ENCODE peak calls at places on chromosomes 16 and 17, in five cellular contexts. J, T, N, Z and E are unnamed samples.

GRCh38 chr17:4940625-4941021 is 555 bp downstream of the RNF167 start:
- ATAC-seq in J (no peak), T (peak; percentile 5), N (no peak), Z (peak; percentile 1), E (no peak)

GRCh38 chr17:81566461-81567126 is 14.4 kb upstream of the FAAP100 start:
- ATAC-seq in J (peak; percentile 86), T (no peak), N (no peak), Z (no peak), E (peak; percentile 84)

GRCh38 chr16:70422543-70422942 is 16.4 kb downstream of the ST3GAL2 start:
- ATAC-seq in J (no peak), T (no peak), N (no peak), Z (peak; percentile 10), E (no peak)

GRCh38 chr16:83972256-83973008 is 4.4 kb downstream of the NECAB2 start:
- ATAC-seq in J (no peak), T (no peak), N (no peak), Z (no peak), E (no peak)

GRCh38 chr16:3519581-3519980 is 18.8 kb downstream of the CLUAP1 start:
- ATAC-seq in J (no peak), T (no peak), N (no peak), Z (no peak), E (no peak)

GRCh38 chr16:89924298-89924924 is 1.3 kb downstream of the TUBB3 start:
- ATAC-seq in J (no peak), T (no peak), N (peak; percentile 5), Z (no peak), E (no peak)

GRCh38 chr17:4426499-4427208 is 7.1 kb upstream of the SPNS3 start:
- ATAC-seq in J (no peak), T (no peak), N (peak; percentile 51), Z (no peak), E (no peak)

GRCh38 chr17:81440511-81441244 is 45.4 kb downstream of the BAHCC1 start:
- ATAC-seq in J (no peak), T (peak; percentile 92), N (peak; percentile 81), Z (peak; percentile 86), E (no peak)

GRCh38 chr17:59766486-59766885 is 59.0 kb downstream of the VMP1 start:
- ATAC-seq in J (no peak), T (no peak), N (no peak), Z (no peak), E (no peak)

GRCh38 chr16:69064164-69064563 is 41.3 kb upstream of the HAS3 start:
- ATAC-seq in J (no peak), T (no peak), N (no peak), Z (no peak), E (no peak)

GRCh38 chr16:69364088-69364487 is 12.5 kb upstream of the TMED6 start:
- ATAC-seq in J (no peak), T (no peak), N (no peak), Z (no peak), E (no peak)

GRCh38 chr17:15279011-15279477 is 13.9 kb upstream of the PMP22 start:
- ATAC-seq in J (no peak), T (no peak), N (no peak), Z (no peak), E (no peak)
- TF ChIP-seq POLR2AphosphoS5 in J (no peak), T (no peak), N (no peak), Z (no peak), E (no peak)

DNA sequence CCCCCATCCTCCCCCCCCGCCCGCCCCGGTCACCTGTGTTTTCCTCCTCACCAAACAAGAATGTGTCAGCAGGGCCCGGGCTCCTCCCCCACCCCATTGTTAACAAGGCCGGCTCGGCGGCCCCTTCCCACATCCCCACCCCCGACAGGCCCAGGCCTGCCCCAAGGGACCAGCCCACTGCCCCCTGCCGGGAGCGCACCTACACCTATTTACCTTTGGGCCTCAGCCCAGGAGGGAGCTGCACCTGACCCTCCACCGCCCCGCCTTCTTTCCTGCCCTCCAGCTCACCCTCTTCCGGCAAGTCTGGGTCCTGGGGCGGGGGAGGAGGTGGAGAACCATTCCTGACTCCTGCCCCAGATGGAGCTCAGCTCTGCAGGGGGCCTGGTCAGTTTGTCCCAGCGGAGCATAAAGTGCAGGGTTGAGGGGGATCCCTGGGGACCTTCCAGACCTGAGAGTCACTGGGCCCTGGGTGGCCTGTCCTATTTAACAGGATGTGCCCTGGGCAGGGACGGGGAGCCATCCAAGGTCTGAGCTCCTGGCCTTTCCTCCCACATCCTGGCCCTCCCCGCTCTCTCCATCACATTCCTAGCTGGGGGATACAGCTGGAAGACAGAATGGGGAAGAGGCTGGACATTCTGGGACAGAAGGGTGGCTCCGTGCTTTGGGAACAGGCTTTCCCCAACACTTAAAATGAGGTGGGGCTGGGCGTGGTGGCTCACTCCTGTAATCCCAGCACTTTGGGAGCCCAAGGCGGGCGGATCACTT is 8.3 kb downstream of the FOXJ1 start:
- ATAC-seq in J (peak; percentile 27), T (no peak), N (no peak), Z (peak; percentile 63), E (peak; percentile 13)
- TF ChIP-seq EP300 in J (no peak), T (no peak), N (no peak), Z (peak; percentile 58), E (no peak)

DNA sequence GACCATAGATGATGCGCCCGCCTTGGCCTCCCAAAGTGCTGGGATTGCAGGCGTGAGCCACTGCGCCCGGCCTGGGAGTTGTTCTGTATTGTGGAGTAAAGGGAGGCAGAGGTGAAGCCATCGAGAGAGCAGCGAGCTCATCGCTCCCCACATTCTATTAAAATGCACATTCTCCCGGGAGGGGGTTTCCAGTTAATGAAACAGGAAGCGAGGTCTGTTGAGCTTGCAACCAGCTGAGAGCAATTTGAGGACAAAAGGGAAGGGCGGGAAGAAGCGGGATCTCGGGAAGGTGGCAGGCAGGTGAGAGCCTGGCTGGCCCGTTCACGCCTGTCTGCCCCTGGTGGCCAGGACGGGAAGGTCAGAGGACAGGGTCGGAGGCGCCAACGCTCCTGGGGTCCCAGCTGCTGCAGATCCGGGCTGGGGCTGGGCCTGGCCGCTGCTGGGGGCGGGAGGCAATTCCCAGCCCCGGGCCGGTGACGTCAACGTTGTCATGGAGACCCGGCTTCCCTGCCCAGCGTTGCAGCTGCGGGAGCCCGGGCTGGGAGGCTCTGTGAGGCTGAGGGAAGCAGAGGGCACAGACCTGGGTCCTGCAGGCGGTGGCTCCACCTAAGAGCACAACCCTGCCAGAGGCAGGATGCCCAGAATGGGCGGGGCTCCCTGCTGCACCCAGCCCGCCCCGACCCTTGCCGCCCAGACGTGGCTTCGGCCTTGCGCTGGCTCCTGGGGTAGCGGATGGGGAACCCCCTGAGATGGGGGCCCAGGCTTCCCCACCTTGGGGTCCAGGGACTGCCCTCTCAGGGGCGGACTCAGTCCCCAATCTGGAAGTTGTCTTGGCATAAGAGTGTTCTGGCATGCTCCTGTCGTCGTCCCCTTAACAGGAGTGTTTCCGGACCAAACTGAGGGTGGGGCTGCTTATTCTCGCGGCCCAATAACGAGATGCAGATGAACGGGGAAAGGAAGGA is 48.7 kb upstream of the PLCG2 start:
- ATAC-seq in J (peak; percentile 91), T (peak; percentile 94), N (peak; percentile 93), Z (peak; percentile 96), E (peak; percentile 93)
- TF ChIP-seq POLR2AphosphoS5 in J (peak; percentile 4), T (no peak), N (no peak), Z (no peak), E (peak; percentile 13)

DNA sequence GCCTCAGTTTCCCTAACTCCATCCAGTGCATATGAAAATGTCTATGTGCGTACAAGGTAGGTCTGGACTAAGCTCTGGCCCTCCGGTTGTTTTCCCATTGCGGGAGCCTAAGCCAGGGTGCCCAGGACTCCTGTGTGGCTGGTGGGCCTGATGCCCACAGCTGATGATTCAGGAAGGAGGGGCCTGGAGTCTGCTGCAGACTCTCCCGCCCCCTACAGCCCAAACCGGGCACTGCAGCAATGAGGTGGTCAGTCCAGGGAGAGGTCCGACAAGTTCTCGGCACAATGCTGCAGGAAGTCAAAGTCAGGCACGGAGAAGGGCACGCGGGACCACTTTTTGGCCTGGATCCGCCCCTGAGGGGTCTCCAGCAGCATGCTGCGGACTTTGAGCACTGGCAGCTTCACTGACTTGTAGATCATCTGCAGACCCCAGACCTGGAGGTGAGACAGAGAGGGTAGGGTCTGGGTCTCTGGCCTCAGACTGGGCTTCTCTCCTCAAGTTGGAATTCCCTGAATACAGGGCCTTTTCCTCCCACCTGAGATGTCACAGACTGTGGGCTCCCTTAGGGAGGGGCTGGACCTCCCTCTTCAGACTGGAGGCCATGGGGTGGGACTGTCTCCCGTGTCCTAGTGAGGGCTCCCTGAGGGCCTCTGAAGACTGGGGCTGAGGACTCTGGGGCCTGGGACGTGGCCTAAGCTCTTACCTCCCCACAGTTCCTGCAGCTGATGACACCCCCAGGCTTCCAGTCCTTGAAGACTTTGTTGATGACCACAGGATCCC is 3.4 kb upstream of the ZNF385C start:
- ATAC-seq in J (peak; percentile 87), T (peak; percentile 93), N (peak; percentile 87), Z (peak; percentile 79), E (peak; percentile 78)
- TF ChIP-seq EP300 in J (no peak), T (no peak), N (no peak), Z (no peak), E (no peak)

DNA sequence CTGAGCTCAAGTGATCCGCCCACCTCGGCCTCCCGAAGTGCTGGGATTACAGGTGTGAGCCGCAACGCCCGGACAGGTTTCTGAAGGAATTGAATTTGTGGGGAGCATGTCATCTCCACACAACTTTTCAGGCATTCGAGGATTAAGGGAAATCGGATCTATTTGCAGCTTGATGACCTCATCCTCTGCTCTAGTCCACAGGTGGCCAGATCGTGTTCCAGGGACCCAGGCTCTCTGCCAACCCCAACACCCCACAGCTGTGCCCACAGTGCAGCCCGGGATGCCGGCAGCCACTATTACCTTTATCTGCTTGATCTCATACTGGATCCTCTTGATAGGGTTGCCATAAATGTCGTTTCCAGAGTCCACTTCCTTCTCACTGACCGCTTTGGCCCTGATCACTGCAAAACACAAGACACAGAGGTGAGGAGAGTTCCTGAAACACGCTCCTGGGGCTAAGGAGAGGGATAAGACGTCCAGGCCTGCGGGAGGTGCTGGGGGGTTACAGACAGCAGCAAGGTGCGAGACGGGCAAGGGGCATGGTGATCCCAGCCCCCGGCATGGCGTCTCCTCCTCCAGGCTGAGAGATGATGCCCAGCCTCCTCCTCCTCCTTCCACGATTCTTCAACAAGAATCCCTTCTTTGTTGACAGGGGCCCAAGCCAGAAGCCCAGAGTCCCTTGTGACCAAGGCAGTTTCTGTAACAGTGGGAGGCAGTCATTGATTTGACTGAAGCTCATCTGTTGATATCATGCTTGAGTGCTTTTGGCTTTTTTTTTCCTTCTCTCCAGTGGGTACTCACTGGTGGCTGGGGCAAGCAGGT is 29.3 kb downstream of the CEP295NL start:
- ATAC-seq in J (no peak), T (no peak), N (no peak), Z (no peak), E (peak; percentile 30)
- TF ChIP-seq POLR2AphosphoS5 in J (no peak), T (no peak), N (no peak), Z (no peak), E (peak; percentile 17)

DNA sequence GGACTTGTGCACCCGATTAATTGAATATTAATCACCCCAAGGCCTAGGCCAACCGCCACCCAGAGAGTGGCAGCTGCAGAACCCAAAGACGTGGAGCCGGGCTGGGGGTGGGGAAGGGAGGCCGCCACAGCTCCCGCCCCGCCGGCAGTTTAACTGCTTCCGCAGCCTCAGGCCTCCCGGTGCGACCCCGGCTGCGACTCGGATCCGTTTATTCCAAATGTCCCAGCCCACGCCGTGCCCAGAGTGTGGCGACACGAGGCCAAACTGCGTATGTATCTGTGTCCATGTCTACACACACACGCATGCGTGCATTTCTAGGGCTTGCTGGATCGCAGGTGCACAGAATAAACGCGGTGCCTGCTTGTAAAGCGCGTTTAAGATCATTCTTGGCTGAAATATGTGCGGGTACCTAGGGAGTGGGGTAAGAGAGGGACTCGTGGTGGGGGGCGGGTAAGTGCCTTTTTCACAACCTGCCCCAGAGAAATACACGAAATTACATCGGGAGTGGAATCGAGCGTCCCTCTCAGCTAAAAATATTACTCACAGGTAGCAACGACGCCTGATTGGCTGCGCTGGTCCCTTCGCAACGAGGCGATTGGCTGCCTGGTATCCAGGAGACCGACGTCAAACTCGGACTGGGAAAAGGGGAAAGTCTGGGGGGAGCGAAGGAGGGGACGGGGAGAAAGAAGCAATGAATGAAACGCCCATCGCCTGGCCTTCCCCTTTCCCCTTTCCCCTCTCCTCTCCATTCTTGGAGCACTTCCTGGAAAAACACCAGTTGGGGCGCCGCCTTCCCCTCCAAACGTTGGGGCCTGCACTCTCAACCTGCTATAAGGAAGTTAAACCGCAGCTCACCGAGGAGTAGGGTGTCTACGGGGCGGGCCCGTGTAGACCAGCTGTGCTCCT is 1.0 kb upstream of the TOB1 start:
- ATAC-seq in J (peak; percentile 87), T (peak; percentile 70), N (peak; percentile 67), Z (peak; percentile 79), E (peak; percentile 75)
- TF ChIP-seq EP300 in J (peak; percentile 64), T (peak; percentile 6), N (no peak), Z (no peak), E (no peak)